ENCODE peak calls at places on chromosome 15, in four cellular contexts. Z is GM06990; K is spleen; Y is CD4-positive, alpha-beta T cell. I is an unnamed sample.
A peak's percentile ranks its signal among the peaks of the same experiment; 100 is the strongest.

GRCh38 chr15:83010709-83011270 is 649 bp downstream of the C15orf40 start:
- DNase-seq in K (peak; percentile 87), Z (no peak), Y (peak; percentile 58), I (peak; percentile 40)

GRCh38 chr15:73015493-73015892 is 36.8 kb upstream of the NEO1 start:
- DNase-seq in K (no peak), Z (no peak), Y (no peak), I (no peak)

GRCh38 chr15:99682455-99682854 is 50.8 kb downstream of the LYSMD4 start:
- DNase-seq in Y (no peak), K (no peak), Z (no peak), I (no peak)

GRCh38 chr15:98727115-98728040 is 79.0 kb downstream of the IGF1R start:
- DNase-seq in Z (no peak), K (no peak), Y (no peak), I (peak; percentile 61)

GRCh38 chr15:74442604-74443003 is 8.8 kb upstream of the SEMA7A start:
- DNase-seq in Z (no peak), K (peak; percentile 64), Y (no peak), I (no peak)

GRCh38 chr15:44010114-44010513 is 183.3 kb downstream of the WDR76 start:
- DNase-seq in K (no peak), Z (no peak), Y (no peak), I (no peak)

GRCh38 chr15:97745481-97746071 is 214.9 kb upstream of the ARRDC4 start:
- DNase-seq in K (no peak), Z (no peak), Y (no peak), I (no peak)

GRCh38 chr15:90902996-90903732 is at the start of gene MAN2A2:
- DNase-seq in Y (peak; percentile 54), Z (peak; percentile 84), K (peak; percentile 96), I (peak; percentile 49)

GRCh38 chr15:63306480-63307073 is 29.2 kb downstream of the APH1B start:
- DNase-seq in Y (no peak), K (no peak), Z (no peak), I (no peak)

GRCh38 chr15:39125904-39126303 is 455.0 kb upstream of the THBS1 start:
- DNase-seq in K (no peak), Y (no peak), Z (no peak), I (no peak)

GRCh38 chr15:63791236-63791635 is 42.5 kb downstream of the HERC1 start:
- DNase-seq in K (no peak), Z (no peak), Y (no peak), I (no peak)

GRCh38 chr15:78076231-78077052 is 1.1 kb downstream of the TBC1D2B start:
- DNase-seq in K (no peak), Z (no peak), Y (no peak), I (no peak)
- TF ChIP-seq CTCF in K (no peak), Z (no peak), Y (no peak), I (no peak)

DNA sequence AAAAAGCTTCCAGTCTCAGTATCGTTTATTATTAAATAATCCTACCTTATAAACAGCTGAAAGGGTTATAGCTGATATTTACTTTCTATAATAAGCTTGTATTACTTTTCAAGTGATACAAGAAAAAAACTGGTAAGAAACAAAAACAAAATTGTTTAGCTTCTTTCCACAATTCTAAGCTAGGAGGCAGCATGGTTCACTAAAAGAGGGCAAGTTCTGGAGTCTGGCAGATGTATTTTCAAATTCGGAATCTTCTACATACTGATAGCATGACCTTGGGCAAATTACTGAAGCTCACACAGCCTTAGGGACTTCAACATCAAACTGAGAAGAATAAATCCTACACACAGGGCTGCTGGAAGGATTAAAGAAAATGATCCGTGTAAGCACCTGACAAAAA is 15.4 kb downstream of the C15orf62 start:
- DNase-seq in Z (no peak), K (no peak), Y (no peak), I (no peak)
- TF ChIP-seq CTCF in Z (no peak), K (no peak), Y (no peak), I (peak; percentile 7)

DNA sequence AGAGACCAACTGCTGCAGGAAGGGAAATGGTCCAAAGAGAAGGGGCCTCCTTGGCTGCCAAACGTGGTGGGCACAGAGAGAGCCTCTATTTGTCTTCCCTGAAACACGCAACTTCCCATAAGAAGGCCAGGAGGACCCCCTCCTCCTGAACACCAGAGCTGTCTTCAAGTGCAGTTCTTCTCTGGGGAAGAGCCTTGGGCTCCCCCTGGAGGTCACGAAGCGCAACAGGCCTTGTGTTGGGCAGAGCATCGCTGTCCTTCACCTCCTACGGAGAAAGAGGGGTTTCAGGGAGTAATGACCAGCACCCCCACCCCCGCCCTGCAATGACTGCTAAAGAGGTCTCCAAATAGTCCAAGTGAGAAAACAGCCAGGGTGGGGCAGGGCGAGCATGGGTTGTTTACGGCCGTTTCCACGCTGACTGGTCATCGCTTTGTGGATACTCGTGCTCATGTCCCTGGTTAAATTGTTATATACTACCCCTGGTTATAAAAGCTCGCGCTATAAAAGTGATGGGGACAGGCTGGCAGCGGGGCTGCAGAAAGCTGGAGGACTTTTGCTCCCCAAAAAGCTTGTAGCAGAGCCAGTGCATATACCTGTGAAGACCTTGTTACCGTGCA is 397.5 kb upstream of the ATP10A start:
- DNase-seq in K (no peak), Z (no peak), Y (no peak), I (no peak)
- TF ChIP-seq CTCF in K (peak; percentile 61), Z (peak; percentile 64), Y (peak; percentile 53), I (peak; percentile 90)

GRCh38 chr15:66682865-66683264 is 19.2 kb upstream of the SMAD6 start:
- DNase-seq in Y (no peak), K (no peak), Z (no peak), I (no peak)

GRCh38 chr15:66684136-66684681 is 17.8 kb upstream of the SMAD6 start:
- DNase-seq in Z (no peak), Y (no peak), K (no peak), I (no peak)

GRCh38 chr15:66682246-66682645 is 19.8 kb upstream of the SMAD6 start:
- DNase-seq in K (no peak), Y (no peak), Z (no peak), I (no peak)

GRCh38 chr15:66681395-66681794 is 20.6 kb upstream of the SMAD6 start:
- DNase-seq in Y (no peak), Z (no peak), K (no peak), I (no peak)

GRCh38 chr15:66685638-66686150 is 16.3 kb upstream of the SMAD6 start:
- DNase-seq in Y (no peak), K (no peak), Z (no peak), I (no peak)
- TF ChIP-seq CTCF in Y (peak; percentile 32), K (no peak), Z (peak; percentile 8), I (peak; percentile 30)

DNA sequence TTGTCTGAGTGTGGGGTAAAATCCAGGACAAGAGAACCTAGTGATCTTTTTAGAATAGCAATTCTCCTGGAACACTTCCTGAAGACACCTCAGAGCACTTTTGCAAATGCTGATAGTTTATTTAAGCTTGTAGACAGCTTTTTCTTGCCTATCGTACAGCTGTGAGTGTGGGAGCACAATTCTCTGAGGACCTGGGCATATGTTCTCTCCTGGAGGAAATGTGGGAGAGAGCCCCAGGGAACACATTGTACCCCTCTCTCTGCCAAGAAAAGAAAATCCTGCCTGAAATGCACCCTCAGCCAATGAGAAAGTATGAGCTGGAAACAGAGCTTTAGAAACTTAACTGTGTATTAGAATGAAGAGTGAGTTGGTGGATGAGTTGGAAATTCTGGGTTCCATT is 308.3 kb upstream of the SEMA6D start:
- DNase-seq in K (no peak), Y (no peak), Z (no peak), I (no peak)
- TF ChIP-seq CTCF in K (no peak), Y (no peak), Z (no peak), I (no peak)